ENCODE peak calls at places on chromosome 17, in five cellular contexts. S is NCI-H2029, F is erythroblast, G is AG08396, X is neuronal stem cell. H is an unnamed sample.

GRCh38 chr17:17757391-17757791 is 76.1 kb downstream of the RAI1 start:
- DNase-seq in F (no peak), S (peak; percentile 25), X (no peak), G (no peak), H (no peak)

GRCh38 chr17:48102700-48103378 is 1.6 kb upstream of the CBX1 start:
- DNase-seq in S (no peak), F (peak; percentile 65), G (no peak), X (no peak), H (no peak)

GRCh38 chr17:8019665-8020064 is 17.2 kb downstream of the GUCY2D start:
- DNase-seq in G (no peak), F (no peak), S (no peak), X (no peak), H (no peak)

GRCh38 chr17:47287068-47287467 is 33.4 kb downstream of the ITGB3 start:
- DNase-seq in S (no peak), F (no peak), X (no peak), G (no peak), H (no peak)

GRCh38 chr17:57916925-57917858 is 38.0 kb downstream of the CUEDC1 start:
- DNase-seq in S (peak; percentile 88), G (no peak), X (no peak), F (peak; percentile 33), H (no peak)

GRCh38 chr17:29289852-29290251 is 4.1 kb downstream of the NUFIP2 start:
- DNase-seq in G (no peak), X (no peak), S (no peak), F (no peak), H (no peak)

GRCh38 chr17:64186171-64187092 is 56.5 kb upstream of the ERN1 start:
- DNase-seq in S (no peak), F (no peak), G (no peak), X (no peak), H (no peak)

GRCh38 chr17:2436516-2436915 is 35.7 kb upstream of the MNT start:
- DNase-seq in F (no peak), S (peak; percentile 76), X (no peak), G (no peak), H (no peak)

GRCh38 chr17:42677921-42678781 is 1.4 kb upstream of the PLEKHH3 start:
- DNase-seq in S (peak; percentile 68), F (peak; percentile 90), G (peak; percentile 91), X (peak; percentile 88), H (peak; percentile 70)

GRCh38 chr17:58352843-58353719 is 1.1 kb upstream of the SUPT4H1 start:
- DNase-seq in S (no peak), F (peak; percentile 78), G (peak; percentile 74), X (peak; percentile 51), H (no peak)

GRCh38 chr17:12719948-12720347 is 54.3 kb downstream of the MYOCD start:
- DNase-seq in G (no peak), S (no peak), X (no peak), F (no peak), H (no peak)

GRCh38 chr17:5034651-5035050 is 575 bp downstream of the SLC52A1 start:
- DNase-seq in X (no peak), G (no peak), F (no peak), S (no peak), H (no peak)

GRCh38 chr17:40817103-40817682 is 5.2 kb downstream of the KRT10 start:
- DNase-seq in X (no peak), F (no peak), S (no peak), G (no peak), H (no peak)

H was measured in NT2/D1.